ENCODE peak calls at places on chromosomes 7 and 10, in four cellular contexts. P, M, J and Q are unnamed samples.

GRCh38 chr7:143885951-143886350 is 16.0 kb downstream of the TCAF1 start:
- DNase-seq in P (no peak), M (no peak), J (no peak), Q (no peak)

GRCh38 chr10:86509145-86509544 is 12.4 kb downstream of the WAPL start:
- DNase-seq in J (no peak), P (no peak), M (no peak), Q (no peak)

GRCh38 chr10:114044251-114045070 is 795 bp downstream of the ADRB1 start:
- DNase-seq in P (no peak), M (no peak), J (peak), Q (peak)

GRCh38 chr10:89465196-89465595 is 50.8 kb downstream of the IFIT5 start:
- DNase-seq in M (no peak), J (no peak), P (no peak), Q (no peak)

GRCh38 chr7:103989785-103990775 is 622 bp upstream of the RELN start:
- DNase-seq in P (no peak), J (no peak), M (no peak), Q (no peak)

GRCh38 chr7:79217976-79218626 is 235.4 kb downstream of the MAGI2 start:
- DNase-seq in J (no peak), M (no peak), P (no peak), Q (no peak)

GRCh38 chr7:76074306-76074971 is 26.5 kb downstream of the MDH2 start:
- DNase-seq in J (no peak), M (no peak), P (no peak), Q (no peak)

GRCh38 chr7:111098011-111098925 is 7.3 kb downstream of the LRRN3 start:
- DNase-seq in J (no peak), M (peak), P (no peak), Q (no peak)

GRCh38 chr10:51266496-51266895 is 192.2 kb downstream of the PRKG1 start:
- DNase-seq in M (no peak), P (no peak), J (no peak), Q (no peak)

GRCh38 chr10:71868192-71868697 is 17.2 kb upstream of the PSAP start:
- DNase-seq in J (peak), M (no peak), P (peak), Q (peak)

GRCh38 chr10:70711911-70712310 is 39.6 kb downstream of the ADAMTS14 start:
- DNase-seq in J (no peak), M (no peak), P (no peak), Q (no peak)

GRCh38 chr10:22086730-22087364 is 83.3 kb upstream of the DNAJC1 start:
- DNase-seq in M (no peak), J (peak), P (peak), Q (peak)

GRCh38 chr10:125694874-125695273 is 11.9 kb upstream of the TEX36 start:
- DNase-seq in J (no peak), M (no peak), P (no peak), Q (no peak)

GRCh38 chr10:26199841-26200240 is 16.7 kb upstream of the GAD2 start:
- DNase-seq in J (no peak), M (no peak), P (no peak), Q (no peak)

GRCh38 chr7:44201813-44202212 is 1.0 kb downstream of the YKT6 start:
- DNase-seq in M (no peak), P (no peak), J (no peak), Q (no peak)